ENCODE peak calls at places on chromosomes 7 and 10, in four cellular contexts. E is A549, G is K562, U is HepG2. R is an unnamed sample.

GRCh38 chr10:58820862-58821559 is 308.3 kb downstream of the BICC1 start:
- DNase-seq in E (peak), G (no peak), U (no peak), R (no peak)

GRCh38 chr7:36283171-36283570 is 106.5 kb upstream of the ANLN start:
- DNase-seq in E (no peak), G (no peak), U (no peak), R (no peak)

GRCh38 chr10:73039635-73040034 is 57.0 kb downstream of the P4HA1 start:
- DNase-seq in E (no peak), G (no peak), U (no peak), R (no peak)

GRCh38 chr10:128506423-128506822 is 380.2 kb upstream of the MKI67 start:
- DNase-seq in E (no peak), G (no peak), U (no peak), R (no peak)

GRCh38 chr10:47279276-47279675 is 20.7 kb upstream of the GDF10 start:
- DNase-seq in E (no peak), G (no peak), U (no peak), R (no peak)

GRCh38 chr7:110759069-110759468 is 331.9 kb upstream of the LRRN3 start:
- DNase-seq in E (no peak), G (no peak), U (no peak), R (no peak)

GRCh38 chr7:157309990-157310668 is 26.7 kb upstream of the DNAJB6 start:
- DNase-seq in E (peak), G (no peak), U (peak), R (no peak)

GRCh38 chr7:56175086-56175760 is 59.0 kb upstream of the NUPR2 start:
- DNase-seq in E (no peak), G (peak), U (no peak), R (no peak)

GRCh38 chr10:34731885-34732701 is 83.0 kb downstream of the PARD3 start:
- DNase-seq in E (peak), G (no peak), U (no peak), R (no peak)

GRCh38 chr10:2143213-2143882 is 406.0 kb upstream of the ADARB2 start:
- DNase-seq in E (no peak), G (no peak), U (no peak), R (no peak)

GRCh38 chr7:134755422-134756022 is 23.9 kb upstream of the CALD1 start:
- DNase-seq in E (peak), G (no peak), U (no peak), R (no peak)

DNA sequence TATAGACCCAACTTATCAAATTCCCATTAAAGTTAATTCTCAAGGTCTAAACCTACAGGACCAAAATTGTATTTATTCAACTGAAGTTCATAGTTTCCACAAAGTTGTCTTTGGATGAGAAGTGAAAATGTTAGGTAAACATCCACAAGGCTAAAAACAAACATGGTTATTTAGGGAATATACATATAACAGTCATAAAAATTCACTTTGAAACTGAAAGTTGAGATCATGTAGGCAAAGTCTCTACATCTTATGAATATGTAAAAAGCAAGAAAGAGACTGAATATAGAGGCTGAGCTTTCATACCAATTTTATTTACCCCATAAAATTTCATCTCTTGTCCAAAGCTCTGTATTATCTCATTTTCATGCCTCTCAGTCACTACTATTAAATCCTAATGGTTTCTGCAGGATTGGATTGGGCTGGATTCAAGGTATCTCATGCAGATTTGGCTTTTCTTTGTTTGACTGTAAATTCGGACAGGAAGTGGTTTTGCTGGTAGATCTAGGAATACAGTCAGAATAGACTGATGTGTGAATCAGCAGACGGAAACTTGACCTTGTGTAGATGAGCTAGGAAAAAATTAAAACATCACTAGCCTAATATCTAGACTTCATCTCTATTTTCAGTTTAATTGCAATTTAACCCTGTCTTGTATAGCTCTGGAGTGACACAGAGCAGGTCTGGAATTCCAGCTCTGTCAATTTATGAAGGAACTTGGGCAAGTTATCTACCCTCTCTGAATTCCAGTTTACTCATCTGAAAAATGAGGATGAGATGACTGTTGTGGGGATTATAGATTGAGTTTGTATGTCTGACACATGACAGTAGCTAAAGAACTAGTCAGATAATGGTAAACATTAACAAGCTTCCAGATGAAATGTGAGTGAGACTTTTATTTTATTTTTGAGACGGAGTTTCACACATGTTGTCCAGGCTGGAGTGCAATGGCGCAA is 27.3 kb upstream of the SKAP2 start:
- DNase-seq in E (no peak), G (no peak), U (no peak), R (peak)
- TF ChIP-seq RFX5 in E (no peak), G (no peak), U (no peak), R (no peak)

GRCh38 chr10:43700306-43700705 is 51.6 kb upstream of the ZNF32 start:
- DNase-seq in E (no peak), G (no peak), U (no peak), R (no peak)
- TF ChIP-seq SMC3 in E (no peak), G (no peak), U (no peak), R (no peak)

GRCh38 chr7:100886142-100886935 is 3.2 kb downstream of the UFSP1 start:
- DNase-seq in E (no peak), G (peak), U (no peak), R (no peak)
- TF ChIP-seq POLR2A in E (no peak), G (no peak), U (no peak), R (peak)

GRCh38 chr7:155794196-155794595 is 18.1 kb downstream of the SHH start:
- DNase-seq in E (no peak), G (no peak), U (no peak), R (no peak)
- TF ChIP-seq RFX5 in E (no peak), G (no peak), U (no peak), R (no peak)

DNA sequence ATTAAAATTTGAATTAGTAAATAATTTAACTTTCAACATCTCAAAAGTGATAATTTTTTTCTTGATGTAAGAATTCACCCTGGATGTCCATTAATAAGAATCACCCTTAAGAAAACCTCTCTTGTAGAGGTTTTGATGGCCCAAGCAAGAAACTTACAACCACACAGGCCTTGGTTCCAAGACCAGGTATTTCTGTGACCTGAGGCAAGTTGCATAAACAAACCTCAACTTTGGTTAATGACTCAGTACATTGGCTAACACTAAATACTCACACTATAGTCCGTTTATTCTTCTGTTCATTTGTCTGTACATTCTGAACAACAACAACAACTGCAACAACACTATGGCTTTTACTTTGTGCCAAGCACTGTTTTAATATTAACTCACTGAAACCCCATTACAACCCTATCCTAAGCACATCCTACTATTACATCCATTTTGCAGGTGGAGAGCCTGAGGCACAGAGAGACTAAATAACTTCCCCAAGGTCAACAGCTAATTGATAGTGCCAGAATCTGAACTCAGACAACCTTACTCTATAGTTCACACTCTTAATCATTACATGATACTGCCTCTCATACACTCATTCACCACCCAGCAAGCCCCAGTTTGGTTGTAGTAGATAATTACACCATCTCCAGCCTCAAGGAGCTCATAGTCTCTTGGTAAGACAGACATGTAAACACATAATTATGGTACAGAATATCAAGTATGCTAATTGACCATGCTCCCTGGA is 6.6 kb downstream of the ANK3 start:
- DNase-seq in E (peak), G (no peak), U (no peak), R (no peak)
- TF ChIP-seq SMC3 in E (no peak), G (no peak), U (no peak), R (no peak)

GRCh38 chr10:43407576-43408330 is 1.2 kb downstream of the HNRNPF start:
- DNase-seq in E (peak), G (peak), U (peak), R (no peak)
- TF ChIP-seq POLR2A in E (peak), G (peak), U (peak), R (peak)

DNA sequence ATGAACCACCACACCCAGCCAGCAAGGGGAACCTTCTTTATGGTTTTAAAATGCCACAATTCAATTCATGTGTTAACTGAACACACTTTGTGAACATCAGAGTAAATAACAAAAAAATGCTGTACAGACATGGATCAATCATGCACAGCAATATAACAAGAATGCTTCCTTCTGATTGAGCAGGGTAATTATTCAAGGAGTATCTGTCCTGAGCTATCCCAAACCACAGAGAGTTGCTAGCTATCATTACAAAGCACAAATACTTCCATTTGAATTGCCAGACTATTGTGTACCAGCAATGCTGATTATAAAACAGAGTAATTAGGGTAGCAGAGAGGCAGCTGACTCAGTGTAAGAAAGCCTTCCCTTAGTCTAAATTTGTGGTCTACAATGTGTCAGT is 11.3 kb upstream of the RHOBTB1 start:
- DNase-seq in E (no peak), G (no peak), U (no peak), R (no peak)
- TF ChIP-seq RFX5 in E (no peak), G (no peak), U (no peak), R (no peak)

GRCh38 chr7:94513565-94513860 is 3.9 kb downstream of the CASD1 start:
- DNase-seq in E (no peak), G (no peak), U (no peak), R (no peak)
- TF ChIP-seq SMC3 in E (no peak), G (no peak), U (no peak), R (no peak)

R was measured in GM12878.